ENCODE peak calls at places on chromosome 19, in seven cellular contexts. C, M, T, B, P, W and H are unnamed samples. For H3K9me3, the result is how much of the 10 kb centered on the place peaks cover.

GRCh38 chr19:16098416-16098768 is 13.3 kb upstream of the RAB8A start:
- DNase-seq in C (no peak), T (no peak), P (no peak), B (no peak), M (no peak), W (no peak), H (no peak)

GRCh38 chr19:28711401-28711800 is 501.6 kb downstream of the UQCRFS1 start:
- DNase-seq in W (no peak), M (no peak), P (no peak), C (no peak), T (no peak), B (no peak), H (no peak)

GRCh38 chr19:8046569-8047165 is 5.9 kb upstream of the CCL25 start:
- DNase-seq in M (no peak), B (no peak), C (no peak), W (no peak), T (no peak), P (no peak), H (no peak)

GRCh38 chr19:39845621-39846175 is 481 bp downstream of the FBL start:
- DNase-seq in B (peak), T (no peak), C (peak), M (no peak), W (peak), P (peak), H (peak)

GRCh38 chr19:42325896-42326771 is 699 bp downstream of the MEGF8 start:
- DNase-seq in B (peak), T (peak), P (peak), C (no peak), M (no peak), W (no peak), H (peak)

GRCh38 chr19:45256836-45257235 is 5.8 kb downstream of the MARK4 start:
- DNase-seq in M (no peak), T (no peak), C (no peak), B (no peak), W (no peak), P (no peak), H (no peak)

GRCh38 chr19:41863209-41863931 is 3.3 kb downstream of the RPS19 start:
- DNase-seq in P (no peak), W (no peak), M (no peak), C (no peak), T (no peak), B (no peak), H (no peak)

GRCh38 chr19:4910594-4911273 is 1.4 kb downstream of the UHRF1 start:
- DNase-seq in C (peak), T (peak), P (no peak), B (peak), M (no peak), W (no peak), H (no peak)

GRCh38 chr19:4624733-4625362 is 14.5 kb upstream of the TNFAIP8L1 start:
- DNase-seq in W (peak), P (peak), T (no peak), C (peak), B (no peak), M (no peak), H (peak)

GRCh38 chr19:53091855-53092254 is 11.4 kb downstream of the ZNF160 start:
- DNase-seq in T (no peak), P (no peak), C (no peak), B (no peak), M (no peak), W (no peak), H (no peak)

GRCh38 chr19:39941615-39942507 is 7.4 kb upstream of the FCGBP start:
- DNase-seq in P (no peak), W (no peak), T (peak), B (no peak), M (no peak), C (peak), H (no peak)

GRCh38 chr19:41480336-41480735 is 37.4 kb downstream of the ERICH4 start:
- DNase-seq in B (no peak), M (no peak), W (no peak), T (no peak), C (no peak), P (no peak), H (no peak)

GRCh38 chr19:39592381-39592780 is 9.9 kb upstream of the LGALS13 start:
- DNase-seq in B (no peak), T (no peak), P (no peak), C (no peak), W (no peak), M (no peak), H (no peak)

GRCh38 chr19:43634877-43635560 is 4.6 kb downstream of the CADM4 start:
- DNase-seq in M (peak), P (no peak), W (peak), T (no peak), B (peak), C (peak), H (no peak)

GRCh38 chr19:31386806-31387205 is 37.6 kb upstream of the TSHZ3 start:
- DNase-seq in T (no peak), P (no peak), B (no peak), C (no peak), W (no peak), M (no peak), H (no peak)

GRCh38 chr19:31350693-31351211 is 1.5 kb upstream of the TSHZ3 start:
- DNase-seq in M (no peak), B (peak), P (peak), W (peak), T (peak), C (peak), H (peak)

GRCh38 chr19:38221919-38222828 is 1.8 kb downstream of the DPF1 start:
- DNase-seq in M (no peak), W (no peak), C (no peak), P (no peak), B (peak), T (no peak), H (no peak)

GRCh38 chr19:16252459-16253205 is 54.9 kb downstream of the AP1M1 start:
- DNase-seq in P (no peak), T (no peak), C (no peak), W (no peak), M (no peak), B (no peak), H (no peak)

GRCh38 chr19:4401482-4402170 is 814 bp upstream of the CHAF1A start:
- DNase-seq in W (no peak), C (no peak), M (no peak), T (no peak), B (no peak), P (no peak), H (no peak)

GRCh38 chr19:42159942-42160341 is 27.7 kb upstream of the POU2F2 start:
- DNase-seq in P (no peak), T (no peak), W (no peak), M (no peak), C (no peak), B (no peak), H (no peak)

GRCh38 chr19:3516675-3517207 is 10.6 kb downstream of the FZR1 start:
- DNase-seq in W (no peak), M (no peak), P (no peak), T (peak), C (no peak), B (no peak), H (no peak)

GRCh38 chr19:10104665-10105221 is 1.4 kb upstream of the PPAN start:
- DNase-seq in W (no peak), P (peak), M (no peak), T (peak), C (no peak), B (no peak), H (no peak)

GRCh38 chr19:10159610-10160009 is 35.1 kb downstream of the DNMT1 start:
- DNase-seq in B (no peak), P (no peak), C (no peak), T (no peak), M (no peak), W (no peak), H (no peak)

GRCh38 chr19:5341448-5341820 is 822 bp upstream of the PTPRS start:
- DNase-seq in P (no peak), B (no peak), M (no peak), T (no peak), C (no peak), W (no peak), H (no peak)

GRCh38 chr19:43524922-43525835 is 1.8 kb downstream of the ETHE1 start:
- DNase-seq in T (peak), B (peak), M (peak), W (peak), C (peak), P (no peak), H (no peak)

GRCh38 chr19:52660981-52661380 is 22.8 kb upstream of the ZNF83 start:
- DNase-seq in W (no peak), P (no peak), B (no peak), C (no peak), M (no peak), T (no peak), H (no peak)

GRCh38 chr19:15836345-15836594 is 20.8 kb upstream of the OR10H1 start:
- DNase-seq in C (no peak), T (peak), M (no peak), B (peak), P (no peak), W (no peak), H (no peak)

GRCh38 chr19:11813801-11814706 is at the start of gene ZNF440:
- DNase-seq in T (peak), B (peak), C (peak), M (peak), P (peak), W (peak), H (peak)

GRCh38 chr19:31312004-31312403 is 37.2 kb downstream of the TSHZ3 start:
- DNase-seq in M (no peak), W (peak), P (no peak), C (peak), T (no peak), B (peak), H (no peak)

GRCh38 chr19:33621811-33622504 is at the start of gene CHST8:
- DNase-seq in M (no peak), C (peak), B (peak), T (no peak), P (peak), W (peak), H (peak)

GRCh38 chr19:45423589-45424190 is at the start of gene ERCC1:
- DNase-seq in P (peak), W (peak), T (no peak), B (peak), C (peak), M (peak), H (peak)

GRCh38 chr19:571127-571974 is 1.0 kb upstream of the BSG start:
- DNase-seq in C (peak), B (peak), M (peak), T (peak), P (peak), W (peak), H (peak)

GRCh38 chr19:29275266-29275665 is 62.3 kb upstream of the UQCRFS1 start:
- DNase-seq in P (no peak), W (no peak), M (no peak), C (no peak), B (no peak), T (no peak), H (no peak)

GRCh38 chr19:41299755-41300089 is 10.2 kb upstream of the CCDC97 start:
- DNase-seq in B (peak), C (peak), W (peak), P (no peak), M (no peak), T (peak), H (no peak)

GRCh38 chr19:29379257-29379986 is 146.4 kb upstream of the VSTM2B start:
- DNase-seq in M (peak), B (no peak), W (no peak), T (no peak), P (no peak), C (no peak), H (no peak)

GRCh38 chr19:7788933-7789323 is 25.9 kb downstream of the CLEC4M start:
- DNase-seq in B (no peak), P (no peak), W (no peak), C (no peak), M (no peak), T (no peak), H (no peak)

GRCh38 chr19:19630062-19630414 is 2.0 kb upstream of the LPAR2 start:
- DNase-seq in M (no peak), P (no peak), C (no peak), W (no peak), T (no peak), B (no peak), H (no peak)

GRCh38 chr19:39469567-39469966 is 11.1 kb upstream of the TIMM50 start:
- DNase-seq in W (no peak), B (no peak), P (no peak), C (no peak), M (no peak), T (no peak), H (no peak)

GRCh38 chr19:57807541-57807940 is 7.2 kb downstream of the ZNF552 start:
- DNase-seq in B (peak), C (peak), T (no peak), P (no peak), W (no peak), M (no peak), H (no peak)

GRCh38 chr19:14718522-14719113 is 28.8 kb downstream of the ZNF333 start:
- DNase-seq in T (no peak), C (peak), M (no peak), W (no peak), B (peak), P (no peak), H (no peak)
- H3K4me3 ChIP-seq in T (no peak), C (no peak), M (no peak), W (no peak), B (peak), P (no peak), H (no peak)

DNA sequence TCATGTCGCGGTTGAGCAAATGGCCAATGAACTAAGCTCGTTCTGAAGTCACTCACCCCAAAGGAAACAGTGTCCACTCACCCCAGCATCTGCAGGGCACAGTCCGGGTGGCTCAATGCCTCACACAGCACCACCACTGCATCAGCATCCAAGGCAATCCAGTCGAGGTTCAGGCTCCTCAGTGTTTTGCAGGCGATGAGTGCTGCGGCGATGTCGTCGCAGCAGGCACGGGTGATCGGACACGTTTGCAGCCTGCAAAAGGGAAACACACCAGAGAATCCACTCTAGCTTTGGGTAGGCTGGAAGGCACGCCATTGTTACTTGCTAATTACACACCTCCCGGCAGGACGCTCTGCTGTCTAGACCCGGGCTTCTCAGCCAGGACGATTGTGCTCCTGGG is 26.5 kb downstream of the NLRP9 start:
- DNase-seq in W (no peak), P (no peak), C (no peak), B (no peak), M (no peak), T (no peak), H (no peak)
- H3K9me3 ChIP-seq in W (under half), P (under half), C (under half), B (under half), M (under half), T (under half), H (under half)

GRCh38 chr19:48487544-48487943 is 18.4 kb downstream of the CYTH2 start:
- DNase-seq in T (no peak), W (no peak), B (no peak), P (no peak), M (no peak), C (no peak), H (no peak)
- H3K4me3 ChIP-seq in T (no peak), W (no peak), B (peak), P (no peak), M (no peak), C (no peak), H (no peak)

DNA sequence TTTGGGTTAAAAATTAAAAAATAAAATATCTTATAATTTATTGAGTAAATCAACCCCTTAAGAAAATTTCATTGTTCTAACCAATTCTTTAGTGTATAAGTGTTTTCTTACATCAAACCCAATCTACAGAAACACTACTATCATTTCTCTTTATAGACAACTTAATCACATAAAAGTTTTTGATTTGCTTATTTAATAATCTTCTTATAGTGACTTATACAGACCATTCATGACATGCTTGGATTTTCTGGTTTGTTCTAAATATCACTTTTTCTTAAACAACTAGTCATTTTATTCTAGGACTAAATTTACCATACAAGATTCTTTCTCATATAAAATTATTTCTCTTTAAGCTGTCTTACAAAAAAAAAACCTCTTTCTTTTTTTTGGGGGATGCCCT is 27.3 kb upstream of the ZSCAN5A start:
- DNase-seq in B (no peak), M (no peak), W (no peak), C (no peak), P (no peak), T (no peak), H (no peak)
- H3K9me3 ChIP-seq in B (under half), M (under half), W (under half), C (under half), P (under half), T (under half), H (under half)